ENCODE peak calls at places on chromosomes 4 and X, in four cellular contexts. N is thoracic aorta, H is HCT116, T is upper lobe of right lung. Y is an unnamed sample.

GRCh38 chrX:72053508-72053907 is 78.2 kb downstream of the RTL5 start:
- DNase-seq in N (no peak), T (no peak), H (no peak), Y (no peak)

GRCh38 chr4:39636786-39637185 is 1.9 kb downstream of the SMIM14 start:
- DNase-seq in N (no peak), T (no peak), H (no peak), Y (peak; percentile 21)

GRCh38 chr4:56049428-56050212 is 100.9 kb downstream of the CEP135 start:
- DNase-seq in N (no peak), T (peak; percentile 64), H (peak; percentile 19), Y (no peak)

GRCh38 chrX:143635915-143636314 is at the start of gene SLITRK4:
- DNase-seq in N (no peak), T (no peak), H (no peak), Y (no peak)

GRCh38 chrX:134171661-134172587 is 65.1 kb upstream of the CCDC160 start:
- DNase-seq in T (peak; percentile 61), H (no peak), N (no peak), Y (peak; percentile 14)

GRCh38 chrX:35015627-35016026 is 73.0 kb downstream of the FAM47B start:
- DNase-seq in H (no peak), T (no peak), N (no peak), Y (no peak)

GRCh38 chr4:132016703-132017102 is 1132.4 kb upstream of the PCDH10 start:
- DNase-seq in N (no peak), H (no peak), T (no peak), Y (no peak)

GRCh38 chr4:110625593-110626292 is 2.9 kb upstream of the PITX2 start:
- DNase-seq in T (no peak), H (no peak), N (no peak), Y (no peak)

GRCh38 chrX:10769165-10769564 is 148.8 kb upstream of the MID1 start:
- DNase-seq in H (peak; percentile 2), T (no peak), N (no peak), Y (no peak)

GRCh38 chr4:101242441-101242840 is 104.9 kb downstream of the PPP3CA start:
- DNase-seq in N (no peak), H (no peak), T (no peak), Y (no peak)

GRCh38 chr4:181301735-181302380 is 941.3 kb upstream of the TENM3 start:
- DNase-seq in N (no peak), H (peak; percentile 41), T (peak; percentile 66), Y (peak; percentile 17)

GRCh38 chr4:1247811-1248261 is 1.1 kb downstream of the CTBP1 start:
- DNase-seq in N (no peak), H (no peak), T (no peak), Y (no peak)

GRCh38 chr4:122305853-122306252 is 73.0 kb upstream of the ADAD1 start:
- DNase-seq in T (no peak), N (no peak), H (no peak), Y (no peak)

GRCh38 chrX:108582151-108582550 is 142.5 kb downstream of the COL4A5 start:
- DNase-seq in T (no peak), H (no peak), N (no peak), Y (no peak)

GRCh38 chrX:142359359-142359758 is 154.3 kb upstream of the MAGEC2 start:
- DNase-seq in N (no peak), T (no peak), H (no peak), Y (no peak)

GRCh38 chrX:8201896-8202331 is 30.8 kb upstream of the VCX2 start:
- DNase-seq in H (no peak), N (no peak), T (no peak), Y (peak; percentile 10)

GRCh38 chrX:54807524-54808108 is at the start of gene MAGED2:
- DNase-seq in H (no peak), T (peak; percentile 64), N (no peak), Y (peak; percentile 38)

GRCh38 chrX:13540602-13541001 is 28.8 kb upstream of the EGFL6 start:
- DNase-seq in H (no peak), N (no peak), T (no peak), Y (no peak)

GRCh38 chr4:71029504-71029903 is 36.1 kb downstream of the DCK start:
- DNase-seq in N (no peak), H (no peak), T (no peak), Y (no peak)

GRCh38 chr4:4859799-4860380 is 425 bp downstream of the MSX1 start:
- DNase-seq in N (no peak), T (no peak), H (no peak), Y (no peak)
- H3K4me3 ChIP-seq in N (peak overlapping the region; percentile 70), T (peak overlapping the region; percentile 62), H (peak overlapping the region; percentile 58), Y (peak overlapping the region; percentile 70)

GRCh38 chrX:47584714-47585113 is 2.5 kb downstream of the TIMP1 start:
- DNase-seq in N (no peak), T (no peak), H (no peak), Y (no peak)

GRCh38 chrX:47586043-47586787 is 4.0 kb downstream of the TIMP1 start:
- DNase-seq in H (no peak), T (no peak), N (no peak), Y (no peak)

GRCh38 chrX:47585273-47585672 is 3.0 kb downstream of the TIMP1 start:
- DNase-seq in H (no peak), N (no peak), T (no peak), Y (no peak)

GRCh38 chrX:47581731-47582647 is at the start of gene TIMP1:
- DNase-seq in H (peak; percentile 75), N (peak; percentile 87), T (peak; percentile 90), Y (peak; percentile 89)

GRCh38 chrX:47583240-47583861 is 1.1 kb downstream of the TIMP1 start:
- DNase-seq in H (no peak), T (no peak), N (no peak), Y (no peak)
- H3K27ac ChIP-seq in H (peak overlapping the region; percentile 13), T (peak overlapping the region; percentile 47), N (peak overlapping the region; percentile 85), Y (peak overlapping the region; percentile 28)

DNA sequence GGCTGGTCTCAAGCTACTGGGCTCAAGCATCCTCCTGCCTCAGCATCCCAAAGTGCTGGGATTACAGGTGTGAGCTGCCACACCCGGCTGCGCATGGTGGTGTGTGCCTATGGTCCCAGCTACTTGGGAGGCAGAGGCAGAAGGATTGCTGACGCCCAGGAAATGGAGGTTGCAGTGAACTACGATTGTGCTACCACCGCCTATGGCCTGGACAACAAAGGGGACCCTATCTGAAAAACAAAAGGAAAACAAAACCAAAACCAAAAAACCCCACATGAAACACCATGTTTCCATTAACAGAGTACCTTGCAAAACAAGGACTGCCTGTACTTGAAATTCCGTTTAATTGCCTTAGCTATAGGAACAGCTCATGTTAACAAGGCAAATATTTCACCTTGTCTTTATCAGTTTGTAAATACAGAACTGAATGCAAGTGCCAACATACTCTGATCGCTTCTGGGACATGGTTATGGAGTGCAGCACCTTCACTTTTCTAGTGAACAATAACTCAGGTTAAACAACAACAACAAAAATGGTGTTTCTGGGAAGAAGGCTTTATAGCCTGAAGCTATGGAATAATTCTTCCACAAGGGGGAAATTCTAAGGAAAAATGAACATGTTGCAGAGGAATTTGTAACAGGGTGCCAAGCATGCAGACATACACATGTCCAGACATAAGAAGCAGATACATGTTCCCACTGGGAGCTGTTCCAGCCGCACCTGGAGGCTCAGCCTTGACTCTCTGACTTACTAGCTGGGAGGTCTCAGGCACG is 73.2 kb upstream of the STS start:
- DNase-seq in T (no peak), N (no peak), H (no peak), Y (no peak)
- H3K4me3 ChIP-seq in T (no peak overlapping the region), N (no peak overlapping the region), H (no peak overlapping the region), Y (no peak overlapping the region)

GRCh38 chr4:123696712-123697111 is 300.1 kb downstream of the SPRY1 start:
- DNase-seq in N (no peak), T (no peak), H (no peak), Y (no peak)

GRCh38 chr4:123701046-123701445 is 304.5 kb downstream of the SPRY1 start:
- DNase-seq in N (no peak), T (no peak), H (no peak), Y (no peak)

GRCh38 chr4:123705419-123705818 is 308.8 kb downstream of the SPRY1 start:
- DNase-seq in T (no peak), N (no peak), H (no peak), Y (no peak)

DNA sequence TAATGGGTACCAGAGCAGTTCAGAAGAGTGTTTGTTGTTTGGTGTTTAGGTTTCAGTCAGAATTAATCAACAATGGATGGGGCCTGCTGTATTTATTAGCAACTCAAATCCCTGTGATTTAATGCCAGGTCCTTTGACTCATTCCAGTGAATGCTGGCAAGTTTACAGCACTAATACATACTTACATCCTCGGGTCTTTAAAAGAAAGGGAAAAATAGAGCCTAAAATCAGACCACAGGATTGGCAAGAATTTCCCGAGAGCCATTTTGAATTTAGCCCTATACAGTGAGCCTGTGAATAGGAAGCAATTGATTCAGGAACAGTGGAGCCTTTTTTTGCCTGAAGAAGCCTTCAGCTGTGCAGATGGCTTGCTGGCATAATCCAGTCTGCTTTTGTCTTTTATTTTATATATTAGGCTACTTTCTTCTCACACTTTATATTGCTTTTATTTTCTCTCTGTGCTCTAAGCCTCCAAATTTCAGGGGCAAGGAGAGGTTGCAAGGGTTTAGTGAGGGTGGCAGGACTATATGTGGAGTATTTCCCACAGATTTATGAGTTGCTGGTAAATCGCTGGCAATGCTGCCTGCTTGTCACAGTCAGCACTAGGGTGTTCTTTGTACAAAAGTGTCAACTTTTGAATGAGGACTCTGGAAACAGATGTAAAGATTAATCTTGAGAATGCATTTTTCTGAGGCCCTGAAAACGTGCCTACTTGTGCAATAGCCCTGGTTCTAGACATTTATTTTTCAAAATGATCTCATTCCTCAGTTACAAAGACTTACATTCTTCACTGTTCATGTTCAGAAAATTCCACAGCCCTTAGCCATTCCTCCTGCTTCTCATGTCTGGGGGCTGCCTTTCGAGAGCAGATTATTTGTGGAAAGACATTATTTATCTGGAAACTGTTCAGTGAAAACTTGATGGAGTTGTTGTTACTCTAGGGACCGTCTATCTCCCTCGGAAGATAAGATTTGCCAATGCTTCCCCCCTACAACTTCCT is 303.5 kb downstream of the SPRY1 start:
- DNase-seq in T (no peak), H (no peak), N (no peak), Y (peak; percentile 13)
- H3K27ac ChIP-seq in T (peak overlapping the region; percentile 40), H (no peak overlapping the region), N (peak overlapping the region; percentile 45), Y (peak overlapping the region; percentile 45)

GRCh38 chr4:24114444-24114843 is 224.6 kb upstream of the PPARGC1A start:
- DNase-seq in N (no peak), T (no peak), H (no peak), Y (no peak)

GRCh38 chr4:24118031-24118430 is 228.2 kb upstream of the PPARGC1A start:
- DNase-seq in T (no peak), H (no peak), N (no peak), Y (no peak)

GRCh38 chr4:24112466-24112865 is 222.6 kb upstream of the PPARGC1A start:
- DNase-seq in H (no peak), N (no peak), T (no peak), Y (no peak)

GRCh38 chr4:24116107-24116506 is 226.3 kb upstream of the PPARGC1A start:
- DNase-seq in H (no peak), T (no peak), N (no peak), Y (no peak)

GRCh38 chr4:24115101-24115500 is 225.3 kb upstream of the PPARGC1A start:
- DNase-seq in H (no peak), T (no peak), N (no peak), Y (no peak)
- H3K4me3 ChIP-seq in H (no peak overlapping the region), T (no peak overlapping the region), N (no peak overlapping the region), Y (no peak overlapping the region)

GRCh38 chrX:40261955-40262596 is 164.3 kb upstream of the BCOR start:
- DNase-seq in T (peak; percentile 75), N (no peak), H (no peak), Y (peak; percentile 47)
- H3K27ac ChIP-seq in T (peak overlapping the region; percentile 60), N (peak overlapping the region; percentile 82), H (peak overlapping the region; percentile 27), Y (peak overlapping the region; percentile 5)